ENCODE peak calls at places on chromosome 2, in four cellular contexts. S is GM20000, M is K562, K is kidney tubule cell. P is an unnamed sample.

GRCh38 chr2:101520246-101520645 is 45.3 kb upstream of the RFX8 start:
- DNase-seq in M (no peak), S (no peak), K (peak), P (peak)

GRCh38 chr2:88307817-88308216 is 137.7 kb downstream of the THNSL2 start:
- DNase-seq in M (peak), S (peak), K (peak), P (peak)

GRCh38 chr2:102033028-102033749 is 41.4 kb downstream of the IL1R2 start:
- DNase-seq in S (no peak), K (peak), M (no peak), P (peak)

GRCh38 chr2:22382439-22383169 is 1002.4 kb upstream of the KLHL29 start:
- DNase-seq in S (no peak), M (no peak), K (no peak), P (no peak)

GRCh38 chr2:27135471-27135955 is 1.1 kb upstream of the PREB start:
- DNase-seq in S (no peak), K (no peak), M (no peak), P (no peak)

GRCh38 chr2:24076849-24077534 is 866 bp upstream of the SF3B6 start:
- DNase-seq in K (peak), S (no peak), M (peak), P (no peak)

GRCh38 chr2:207269021-207269420 is 103.3 kb upstream of the KLF7 start:
- DNase-seq in M (no peak), K (no peak), S (no peak), P (no peak)

GRCh38 chr2:28982381-28982950 is 1.4 kb downstream of the TOGARAM2 start:
- DNase-seq in M (no peak), S (no peak), K (no peak), P (no peak)

GRCh38 chr2:23622966-23623665 is 238.1 kb downstream of the KLHL29 start:
- DNase-seq in K (no peak), S (no peak), M (no peak), P (no peak)

P was measured in RCC 7860.